ENCODE peak calls at places on chromosomes 2 and 18, in nine cellular contexts. V is K562, O is prostate gland, F is body of pancreas, Y is upper lobe of left lung, B is breast epithelium, Z is ovary, P is A549, Q is endothelial cell of umbilical vein. L is an unnamed sample.

GRCh38 chr2:64879745-64880144 is 109.5 kb upstream of the SLC1A4 start:
- DNase-seq in V (no peak), O (no peak), F (no peak), Y (no peak), B (no peak), Z (no peak), P (no peak), Q (no peak), L (no peak)

GRCh38 chr2:232873909-232874641 is 4.0 kb downstream of the SNORC start:
- DNase-seq in V (no peak), O (no peak), F (peak), Y (no peak), B (peak), Z (peak), P (peak), Q (no peak), L (no peak)

GRCh38 chr2:169046440-169047151 is 15.5 kb upstream of the ABCB11 start:
- DNase-seq in V (no peak), O (no peak), F (no peak), Y (no peak), B (no peak), Z (no peak), P (peak), Q (no peak), L (peak)

GRCh38 chr18:28511421-28511821 is 334.5 kb upstream of the CDH2 start:
- DNase-seq in V (no peak), O (no peak), F (no peak), Y (no peak), B (no peak), Z (no peak), P (no peak), Q (no peak), L (no peak)

GRCh38 chr18:22277758-22278157 is 108.4 kb downstream of the GATA6 start:
- DNase-seq in V (no peak), O (no peak), F (no peak), Y (peak), B (no peak), Z (no peak), P (no peak), Q (no peak), L (no peak)

GRCh38 chr18:76425299-76426101 is 69.5 kb downstream of the ZNF516 start:
- DNase-seq in V (no peak), O (no peak), F (no peak), Y (no peak), B (no peak), Z (no peak), P (no peak), Q (no peak), L (no peak)

GRCh38 chr18:23530195-23530594 is 26.9 kb downstream of the RMC1 start:
- DNase-seq in V (no peak), O (no peak), F (no peak), Y (no peak), B (no peak), Z (no peak), P (no peak), Q (no peak), L (no peak)

GRCh38 chr2:42663106-42663755 is 94.8 kb downstream of the MTA3 start:
- DNase-seq in V (peak), O (peak), F (peak), Y (no peak), B (peak), Z (peak), P (peak), Q (peak), L (peak)

GRCh38 chr2:25312958-25313710 is 28.6 kb downstream of the DNMT3A start:
- DNase-seq in V (peak), O (no peak), F (no peak), Y (no peak), B (no peak), Z (no peak), P (no peak), Q (no peak), L (no peak)

GRCh38 chr2:32864337-32864736 is 82.4 kb upstream of the LTBP1 start:
- DNase-seq in V (no peak), O (no peak), F (no peak), Y (no peak), B (no peak), Z (no peak), P (peak), Q (no peak), L (no peak)

GRCh38 chr18:21930177-21930576 is 189.6 kb downstream of the MIB1 start:
- DNase-seq in V (no peak), O (no peak), F (no peak), Y (no peak), B (no peak), Z (no peak), P (no peak), Q (peak), L (no peak)

GRCh38 chr18:21262979-21263378 is 20.9 kb downstream of the GREB1L start:
- DNase-seq in V (no peak), O (no peak), F (no peak), Y (no peak), B (no peak), Z (no peak), P (no peak), Q (peak), L (no peak)

GRCh38 chr2:143429932-143430331 is 300.7 kb downstream of the ARHGAP15 start:
- DNase-seq in V (no peak), O (peak), F (no peak), Y (no peak), B (no peak), Z (no peak), P (no peak), Q (peak), L (no peak)

GRCh38 chr2:230319211-230319862 is 7.7 kb upstream of the SP140L start:
- DNase-seq in V (no peak), O (no peak), F (no peak), Y (no peak), B (no peak), Z (no peak), P (no peak), Q (peak), L (no peak)

GRCh38 chr18:3851159-3851558 is 401.2 kb downstream of the TGIF1 start:
- DNase-seq in V (no peak), O (no peak), F (no peak), Y (no peak), B (no peak), Z (no peak), P (no peak), Q (no peak), L (no peak)

GRCh38 chr2:206158563-206159345 is 490 bp downstream of the NDUFS1 start:
- DNase-seq in V (no peak), O (no peak), F (no peak), Y (peak), B (no peak), Z (no peak), P (peak), Q (no peak), L (no peak)

GRCh38 chr18:23701017-23701416 is 11.8 kb downstream of the LAMA3 start:
- DNase-seq in V (no peak), O (no peak), F (no peak), Y (no peak), B (no peak), Z (no peak), P (no peak), Q (no peak), L (no peak)

GRCh38 chr2:1731963-1732768 is 12.1 kb downstream of the PXDN start:
- DNase-seq in V (no peak), O (no peak), F (no peak), Y (no peak), B (no peak), Z (peak), P (no peak), Q (no peak), L (no peak)

GRCh38 chr2:239275037-239275685 is 125.7 kb downstream of the HDAC4 start:
- DNase-seq in V (peak), O (peak), F (peak), Y (peak), B (peak), Z (peak), P (peak), Q (no peak), L (peak)

GRCh38 chr2:9473308-9473984 is 905 bp upstream of the IAH1 start:
- DNase-seq in V (no peak), O (no peak), F (peak), Y (no peak), B (no peak), Z (no peak), P (peak), Q (no peak), L (no peak)

GRCh38 chr2:27809761-27810241 is 38.3 kb downstream of the MRPL33 start:
- DNase-seq in V (no peak), O (no peak), F (no peak), Y (no peak), B (no peak), Z (no peak), P (peak), Q (peak), L (no peak)

GRCh38 chr2:30915485-30915884 is 108.2 kb upstream of the CAPN13 start:
- DNase-seq in V (peak), O (peak), F (peak), Y (no peak), B (no peak), Z (no peak), P (peak), Q (no peak), L (no peak)

GRCh38 chr2:199405241-199405640 is 52.5 kb downstream of the SATB2 start:
- DNase-seq in V (peak), O (no peak), F (no peak), Y (no peak), B (no peak), Z (no peak), P (peak), Q (peak), L (no peak)

GRCh38 chr18:46731316-46731715 is 25.5 kb downstream of the ST8SIA5 start:
- DNase-seq in V (no peak), O (no peak), F (no peak), Y (no peak), B (no peak), Z (no peak), P (no peak), Q (no peak), L (peak)

GRCh38 chr2:120243211-120243610 is 9.4 kb upstream of the RALB start:
- DNase-seq in V (no peak), O (no peak), F (no peak), Y (no peak), B (no peak), Z (no peak), P (no peak), Q (no peak), L (no peak)

GRCh38 chr2:226699321-226699720 is 100.3 kb downstream of the IRS1 start:
- DNase-seq in V (no peak), O (peak), F (peak), Y (no peak), B (peak), Z (peak), P (peak), Q (no peak), L (peak)

GRCh38 chr18:29218101-29218500 is 1041.2 kb upstream of the CDH2 start:
- DNase-seq in V (no peak), O (no peak), F (no peak), Y (no peak), B (no peak), Z (no peak), P (no peak), Q (no peak), L (no peak)

GRCh38 chr2:135607561-135607960 is 76.3 kb downstream of the R3HDM1 start:
- DNase-seq in V (no peak), O (no peak), F (no peak), Y (no peak), B (no peak), Z (no peak), P (no peak), Q (peak), L (no peak)

GRCh38 chr18:37551846-37552245 is 13.8 kb downstream of the CELF4 start:
- DNase-seq in V (no peak), O (no peak), F (no peak), Y (no peak), B (no peak), Z (no peak), P (no peak), Q (no peak), L (no peak)

GRCh38 chr18:38750786-38751185 is 1185.2 kb upstream of the CELF4 start:
- DNase-seq in V (no peak), O (no peak), F (no peak), Y (no peak), B (no peak), Z (no peak), P (no peak), Q (no peak), L (peak)

GRCh38 chr18:61653823-61654551 is 238.8 kb downstream of the RNF152 start:
- DNase-seq in V (no peak), O (no peak), F (no peak), Y (no peak), B (no peak), Z (no peak), P (no peak), Q (peak), L (no peak)

GRCh38 chr2:188292446-188293239 is 969 bp downstream of the GULP1 start:
- DNase-seq in V (peak), O (peak), F (peak), Y (peak), B (peak), Z (peak), P (peak), Q (peak), L (peak)

DNA sequence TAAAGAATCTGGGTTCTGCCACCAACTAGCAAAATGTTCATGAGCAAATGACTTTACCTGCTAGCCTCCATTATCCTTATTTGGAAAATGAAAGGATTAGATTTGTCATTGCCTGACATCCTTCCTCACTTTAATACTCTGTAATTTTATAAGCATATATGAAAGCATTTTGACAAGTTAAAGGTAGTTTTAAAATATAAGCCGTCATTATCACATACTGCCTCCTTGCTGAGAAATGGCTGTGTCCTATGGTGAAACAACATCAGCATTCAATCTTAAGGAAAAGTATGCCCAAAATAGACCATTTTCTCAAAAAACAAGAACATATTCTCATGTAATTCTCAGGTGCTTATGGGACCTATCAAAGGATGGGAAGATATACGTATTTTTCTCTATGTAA is 461.2 kb downstream of the SUCLG1 start:
- DNase-seq in V (no peak), O (no peak), F (no peak), Y (no peak), B (no peak), Z (no peak), P (no peak), Q (no peak), L (no peak)
- H3K4me3 ChIP-seq in V (no peak), O (no peak), F (no peak), Y (no peak), B (no peak), Z (no peak), P (no peak), Q (no peak), L (no peak)

DNA sequence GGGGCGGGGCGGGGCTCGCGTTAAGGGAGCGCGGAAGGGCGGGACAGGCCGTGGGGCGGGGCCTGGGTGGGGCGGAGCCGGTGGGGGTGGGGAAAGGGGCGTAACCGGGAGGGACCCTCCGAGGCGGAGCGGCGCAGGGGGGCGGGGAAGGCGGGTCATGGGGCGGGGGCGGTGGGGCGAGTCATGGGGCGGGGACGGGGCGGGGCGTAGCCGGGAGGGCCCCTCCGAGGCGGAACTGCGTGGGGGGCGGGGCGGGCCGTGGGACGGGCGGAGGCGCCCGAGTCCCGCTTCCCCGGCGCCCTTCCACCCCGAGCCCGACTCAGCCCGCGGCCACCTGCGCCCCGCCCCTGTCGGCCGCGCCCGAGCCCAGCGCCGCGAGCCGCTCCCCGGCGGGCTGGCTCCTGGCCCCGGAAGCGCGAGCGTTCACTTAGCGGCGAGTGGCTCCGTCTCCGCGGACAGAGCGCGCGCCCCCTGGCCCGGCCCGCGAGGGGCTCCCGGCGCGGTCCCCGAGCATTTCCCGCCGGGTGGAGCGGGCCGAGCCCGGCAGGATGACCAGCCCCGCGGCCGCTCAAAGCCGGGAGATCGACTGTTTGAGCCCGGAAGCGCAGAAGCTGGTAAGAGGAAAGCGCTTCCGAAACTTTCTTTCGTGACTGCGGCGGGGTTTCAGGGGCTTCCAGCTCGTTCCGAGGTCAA is 64.7 kb downstream of the LRRFIP1 start:
- DNase-seq in V (peak), O (peak), F (peak), Y (peak), B (peak), Z (peak), P (peak), Q (peak), L (peak)
- TF ChIP-seq POLR2A in V (peak), O (peak), F (peak), Y (no peak), B (no peak), Z (peak), P (peak), Q (no peak), L (no peak)

GRCh38 chr2:100178085-100178788 is 35.8 kb upstream of the AFF3 start:
- DNase-seq in V (peak), O (no peak), F (peak), Y (no peak), B (no peak), Z (no peak), P (peak), Q (peak), L (no peak)
- TF ChIP-seq CTCF in V (peak), O (peak), F (no peak), Y (peak), B (peak), Z (no peak), P (peak), Q (peak), L (no peak)

GRCh38 chr2:10914272-10914693 is 2.5 kb downstream of the KCNF1 start:
- DNase-seq in V (peak), O (no peak), F (no peak), Y (no peak), B (no peak), Z (no peak), P (peak), Q (no peak), L (no peak)
- H3K4me3 ChIP-seq in V (no peak), O (no peak), F (no peak), Y (no peak), B (no peak), Z (no peak), P (no peak), Q (no peak), L (no peak)

L was measured in lower leg skin.